ENCODE peak calls at places on chromosomes 16 and 17, in seven cellular contexts. X is CD4-positive, alpha-beta T cell; D is natural killer cell; U is foreskin fibroblast; L is neural crest cell; K is heart right ventricle; J is Calu3. G is an unnamed sample.
A peak's percentile ranks its signal among the peaks of the same experiment; 100 is the strongest.

GRCh38 chr16:31429314-31429713 is 1.2 kb upstream of the COX6A2 start:
- DNase-seq in X (no peak), D (no peak), U (no peak), L (no peak), K (no peak), J (no peak), G (no peak)

GRCh38 chr16:31072540-31073072 is 1.4 kb downstream of the ZNF668 start:
- DNase-seq in X (no peak), D (no peak), U (peak; percentile 78), L (no peak), K (no peak), J (peak; percentile 41), G (no peak)

GRCh38 chr16:80705596-80705995 is 98.8 kb downstream of the CDYL2 start:
- DNase-seq in X (no peak), D (no peak), U (no peak), L (no peak), K (no peak), J (no peak), G (no peak)

GRCh38 chr16:4910828-4911227 is 26.1 kb downstream of the PPL start:
- DNase-seq in X (no peak), D (no peak), U (no peak), L (no peak), K (no peak), J (no peak), G (no peak)

GRCh38 chr17:17844500-17844899 is 7.7 kb upstream of the SREBF1 start:
- DNase-seq in X (no peak), D (no peak), U (no peak), L (no peak), K (no peak), J (no peak), G (no peak)

GRCh38 chr16:75575976-75576375 is 9.8 kb downstream of the GABARAPL2 start:
- DNase-seq in X (no peak), D (no peak), U (no peak), L (no peak), K (no peak), J (no peak), G (no peak)

GRCh38 chr17:8120520-8121443 is 2.5 kb upstream of the ALOXE3 start:
- DNase-seq in X (peak; percentile 67), D (peak; percentile 54), U (peak; percentile 85), L (peak; percentile 64), K (peak; percentile 54), J (peak; percentile 85), G (no peak)

GRCh38 chr16:86784267-86784626 is 205.9 kb downstream of the FOXL1 start:
- DNase-seq in X (no peak), D (no peak), U (peak; percentile 44), L (no peak), K (no peak), J (no peak), G (no peak)

GRCh38 chr17:37273419-37274051 is 102.2 kb upstream of the C17orf78 start:
- DNase-seq in X (no peak), D (no peak), U (peak; percentile 48), L (no peak), K (no peak), J (no peak), G (peak; percentile 32)

GRCh38 chr17:82077617-82078358 is 12.2 kb upstream of the DUS1L start:
- DNase-seq in X (no peak), D (no peak), U (peak; percentile 39), L (no peak), K (no peak), J (no peak), G (no peak)

GRCh38 chr17:78774456-78774855 is 7.6 kb downstream of the CYTH1 start:
- DNase-seq in X (no peak), D (no peak), U (no peak), L (no peak), K (no peak), J (no peak), G (no peak)

GRCh38 chr16:28893291-28893690 is 15.0 kb downstream of the ATP2A1 start:
- DNase-seq in X (no peak), D (no peak), U (no peak), L (no peak), K (no peak), J (no peak), G (no peak)

GRCh38 chr17:82358467-82359350 is at the start of gene TEX19:
- DNase-seq in X (no peak), D (no peak), U (no peak), L (no peak), K (no peak), J (no peak), G (no peak)

GRCh38 chr17:81832608-81833159 is 407 bp downstream of the MCRIP1 start:
- DNase-seq in X (peak; percentile 23), D (peak; percentile 36), U (peak; percentile 66), L (peak; percentile 13), K (no peak), J (no peak), G (no peak)

GRCh38 chr17:61594294-61594825 is 3.3 kb upstream of the NACA2 start:
- DNase-seq in X (no peak), D (no peak), U (no peak), L (no peak), K (no peak), J (no peak), G (no peak)

GRCh38 chr17:78925662-78926555 is 722 bp upstream of the TIMP2 start:
- DNase-seq in X (no peak), D (no peak), U (peak; percentile 95), L (no peak), K (peak; percentile 75), J (no peak), G (no peak)

GRCh38 chr16:27401768-27402568 is at the start of gene IL21R:
- DNase-seq in X (peak; percentile 76), D (peak; percentile 85), U (peak; percentile 68), L (no peak), K (peak; percentile 73), J (no peak), G (no peak)

GRCh38 chr17:40463122-40463550 is 19.9 kb downstream of the IGFBP4 start:
- DNase-seq in X (no peak), D (no peak), U (peak; percentile 56), L (no peak), K (no peak), J (no peak), G (no peak)

GRCh38 chr17:35540589-35541404 is 3.3 kb upstream of the SLFN12L start:
- DNase-seq in X (no peak), D (no peak), U (peak; percentile 33), L (no peak), K (no peak), J (no peak), G (no peak)

GRCh38 chr17:35537569-35538209 is at the start of gene SLFN12L:
- DNase-seq in X (no peak), D (no peak), U (no peak), L (no peak), K (no peak), J (no peak), G (no peak)

GRCh38 chr17:35541434-35541833 is 4.0 kb upstream of the SLFN12L start:
- DNase-seq in X (no peak), D (no peak), U (no peak), L (no peak), K (no peak), J (no peak), G (no peak)

GRCh38 chr17:35536664-35537160 is 766 bp downstream of the SLFN12L start:
- DNase-seq in X (no peak), D (no peak), U (no peak), L (no peak), K (no peak), J (no peak), G (no peak)

DNA sequence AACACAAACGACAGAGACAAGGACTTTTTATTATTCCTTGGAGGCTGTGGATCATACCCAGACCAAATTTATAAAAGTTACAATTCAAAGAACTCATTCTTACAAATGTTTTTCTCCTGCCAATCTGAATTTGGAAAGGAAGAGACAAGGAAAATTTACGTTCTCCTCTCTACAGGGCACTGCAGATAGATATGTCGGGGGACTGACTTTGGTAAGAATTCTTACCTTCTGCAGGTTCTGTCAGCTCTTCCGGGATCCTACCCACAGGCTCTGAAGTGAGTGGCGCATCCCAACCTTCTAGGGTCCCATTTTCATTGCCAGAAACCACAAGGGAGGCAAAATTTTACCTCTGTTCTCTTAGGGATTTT is 2.2 kb upstream of the SLFN12L start:
- DNase-seq in X (no peak), D (no peak), U (no peak), L (no peak), K (no peak), J (no peak), G (no peak)
- TF ChIP-seq CTCF in X (peak; percentile 14), D (no peak), U (no peak), L (peak; percentile 7), K (no peak), J (peak; percentile 19), G (no peak)

DNA sequence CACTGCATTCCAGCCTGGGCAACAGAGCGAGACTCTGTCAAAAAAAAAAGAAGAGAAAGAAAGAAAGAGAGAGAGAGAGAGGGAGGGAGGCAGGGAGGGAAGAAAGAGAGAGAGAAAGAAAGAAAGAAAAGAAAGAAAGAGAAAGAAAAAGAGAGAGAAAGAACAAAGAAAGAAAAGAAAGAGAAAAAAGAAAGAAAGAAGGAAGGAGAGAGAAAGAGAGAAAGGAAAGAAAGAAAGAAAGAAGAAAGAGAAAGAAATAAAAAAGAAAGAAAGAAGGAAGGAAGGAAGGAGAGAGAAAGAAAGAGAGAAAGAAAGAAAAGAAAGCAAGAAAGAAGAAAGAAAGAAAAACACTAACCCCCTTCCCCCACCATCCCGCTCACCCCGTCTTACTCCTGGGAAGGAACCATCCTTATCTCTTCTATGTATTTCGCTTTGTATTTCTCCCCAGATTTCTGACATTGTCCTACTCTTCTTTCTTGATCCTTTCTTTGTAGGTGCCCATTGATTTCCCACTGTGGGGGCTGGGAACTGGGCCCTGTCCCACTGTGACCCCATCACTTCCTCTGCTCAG is 20.9 kb downstream of the ALOX15 start:
- DNase-seq in X (no peak), D (no peak), U (no peak), L (no peak), K (no peak), J (no peak), G (no peak)
- TF ChIP-seq CTCF in X (no peak), D (no peak), U (no peak), L (no peak), K (no peak), J (no peak), G (no peak)

GRCh38 chr17:75693500-75694481 is 26.7 kb downstream of the SAP30BP start:
- DNase-seq in X (no peak), D (no peak), U (peak; percentile 99), L (no peak), K (peak; percentile 76), J (peak; percentile 30), G (no peak)
- TF ChIP-seq CTCF in X (no peak), D (no peak), U (peak; percentile 21), L (no peak), K (no peak), J (no peak), G (no peak)

GRCh38 chr17:58127846-58128245 is 20.3 kb upstream of the OR4D1 start:
- DNase-seq in X (no peak), D (no peak), U (no peak), L (no peak), K (no peak), J (no peak), G (no peak)

GRCh38 chr17:58119491-58119890 is 28.7 kb upstream of the OR4D1 start:
- DNase-seq in X (no peak), D (no peak), U (no peak), L (no peak), K (no peak), J (no peak), G (no peak)

GRCh38 chr17:58117382-58117781 is 30.8 kb upstream of the OR4D1 start:
- DNase-seq in X (no peak), D (no peak), U (no peak), L (no peak), K (no peak), J (no peak), G (no peak)

GRCh38 chr17:58120195-58120822 is 27.9 kb upstream of the OR4D1 start:
- DNase-seq in X (peak; percentile 21), D (no peak), U (peak; percentile 83), L (peak; percentile 57), K (no peak), J (peak; percentile 41), G (no peak)

GRCh38 chr17:58121925-58122324 is 26.3 kb upstream of the OR4D1 start:
- DNase-seq in X (peak; percentile 16), D (no peak), U (peak; percentile 52), L (no peak), K (no peak), J (peak; percentile 10), G (peak; percentile 21)
- TF ChIP-seq CTCF in X (peak; percentile 82), D (peak; percentile 54), U (no peak), L (peak; percentile 48), K (no peak), J (no peak), G (peak; percentile 48)

G was measured in D721Med.